ENCODE peak calls at places on chromosomes 7 and 10, in ten cellular contexts. N, H, T, W, D, U, M, V, C and L are unnamed samples.

GRCh38 chr10:60403168-60403873 is 13.6 kb upstream of the ANK3 start:
- DNase-seq in N (no peak), W (no peak), U (no peak), H (no peak), C (no peak), T (no peak), V (no peak), M (no peak), D (no peak), L (no peak)

GRCh38 chr7:130953193-130953592 is 219.2 kb upstream of the KLF14 start:
- DNase-seq in D (no peak), V (no peak), N (no peak), U (no peak), T (no peak), C (no peak), W (no peak), M (no peak), H (no peak), L (no peak)

GRCh38 chr10:33291053-33291592 is 43.3 kb downstream of the NRP1 start:
- DNase-seq in C (no peak), W (no peak), M (peak), U (no peak), V (peak), T (no peak), N (peak), D (no peak), H (no peak), L (no peak)

GRCh38 chr7:21944616-21945373 is 904 bp downstream of the CDCA7L start:
- DNase-seq in H (no peak), T (peak), U (peak), M (peak), V (peak), W (peak), N (peak), C (peak), D (peak), L (peak)

GRCh38 chr10:6091630-6092029 is 2.8 kb downstream of the RBM17 start:
- DNase-seq in N (no peak), W (no peak), T (no peak), H (no peak), D (no peak), M (no peak), C (no peak), U (no peak), V (no peak), L (no peak)

GRCh38 chr10:73950569-73950968 is 39.6 kb downstream of the PLAU start:
- DNase-seq in D (no peak), N (no peak), H (no peak), M (no peak), T (no peak), V (no peak), W (no peak), U (peak), C (peak), L (no peak)

GRCh38 chr10:4656576-4657194 is 169.3 kb upstream of the AKR1E2 start:
- DNase-seq in T (peak), C (peak), N (peak), D (peak), U (peak), H (peak), V (peak), M (peak), W (peak), L (peak)

GRCh38 chr7:54985405-54986360 is 33.1 kb upstream of the EGFR start:
- DNase-seq in W (no peak), M (no peak), C (no peak), H (no peak), D (peak), N (peak), U (no peak), T (no peak), V (peak), L (no peak)

GRCh38 chr7:16724344-16724743 is 29.2 kb upstream of the TSPAN13 start:
- DNase-seq in D (no peak), M (no peak), V (no peak), H (no peak), C (no peak), T (no peak), W (no peak), N (no peak), U (no peak), L (no peak)

GRCh38 chr10:61397175-61397986 is 55.8 kb downstream of the TMEM26 start:
- DNase-seq in N (peak), V (peak), W (no peak), H (no peak), D (no peak), T (no peak), C (no peak), M (peak), U (no peak), L (no peak)

GRCh38 chr7:134201569-134202261 is 74.6 kb downstream of the LRGUK start:
- DNase-seq in W (no peak), H (no peak), V (no peak), D (no peak), C (no peak), N (no peak), M (no peak), T (no peak), U (no peak), L (no peak)

GRCh38 chr10:124092270-124093075 is 925 bp downstream of the CHST15 start:
- DNase-seq in N (peak), H (no peak), U (peak), C (peak), V (no peak), W (peak), M (no peak), T (peak), D (peak), L (no peak)

GRCh38 chr10:71480662-71481061 is 83.9 kb downstream of the CDH23 start:
- DNase-seq in W (no peak), U (no peak), V (no peak), N (no peak), D (no peak), M (no peak), C (no peak), H (no peak), T (no peak), L (no peak)

GRCh38 chr7:98418636-98419315 is 17.9 kb upstream of the BAIAP2L1 start:
- DNase-seq in M (peak), C (no peak), U (peak), N (peak), W (no peak), T (peak), H (no peak), D (peak), V (peak), L (no peak)

GRCh38 chr7:12746211-12746610 is 58.8 kb downstream of the ARL4A start:
- DNase-seq in W (no peak), M (no peak), T (no peak), U (no peak), H (no peak), D (no peak), C (no peak), V (no peak), N (no peak), L (no peak)

GRCh38 chr7:7921830-7922229 is 46.8 kb upstream of the GLCCI1 start:
- DNase-seq in C (no peak), U (no peak), M (no peak), H (no peak), T (no peak), N (no peak), W (no peak), V (no peak), D (no peak), L (no peak)

GRCh38 chr7:4188646-4189045 is 493.4 kb upstream of the FOXK1 start:
- DNase-seq in D (no peak), N (no peak), U (no peak), W (no peak), M (peak), V (no peak), H (no peak), C (no peak), T (no peak), L (no peak)

GRCh38 chr7:28083159-28083997 is 97.2 kb downstream of the JAZF1 start:
- DNase-seq in C (no peak), U (no peak), N (no peak), H (no peak), D (peak), T (no peak), M (peak), W (no peak), V (no peak), L (no peak)

GRCh38 chr10:60434418-60435046 is 44.9 kb upstream of the ANK3 start:
- DNase-seq in H (no peak), T (no peak), D (peak), V (peak), W (peak), U (no peak), C (peak), N (peak), M (peak), L (peak)

GRCh38 chr7:45259966-45260646 is 102.5 kb downstream of the RAMP3 start:
- DNase-seq in M (peak), N (no peak), H (peak), C (peak), W (peak), U (peak), T (peak), V (peak), D (peak), L (no peak)

GRCh38 chr7:5594616-5595544 is 171.2 kb upstream of the TNRC18 start:
- DNase-seq in C (peak), M (no peak), V (no peak), N (peak), H (no peak), D (peak), T (no peak), U (peak), W (peak), L (no peak)

GRCh38 chr7:16630654-16631053 is 14.9 kb downstream of the ANKMY2 start:
- DNase-seq in D (no peak), M (no peak), H (no peak), V (no peak), U (peak), N (no peak), W (no peak), T (no peak), C (peak), L (no peak)

GRCh38 chr7:75937958-75938786 is 23.2 kb downstream of the POR start:
- DNase-seq in V (no peak), H (no peak), U (peak), C (no peak), T (peak), N (peak), W (no peak), M (peak), D (peak), L (no peak)

GRCh38 chr10:31770307-31770902 is 158.2 kb downstream of the ARHGAP12 start:
- DNase-seq in T (peak), D (peak), H (peak), U (no peak), C (peak), N (no peak), M (peak), W (peak), V (peak), L (no peak)

GRCh38 chr10:47278152-47278473 is 21.9 kb upstream of the GDF10 start:
- DNase-seq in C (no peak), W (no peak), N (no peak), H (no peak), U (no peak), T (no peak), D (no peak), V (no peak), M (no peak), L (no peak)

GRCh38 chr10:44384601-44385422 is at the start of gene CXCL12:
- DNase-seq in T (peak), C (peak), M (no peak), V (no peak), N (no peak), U (peak), D (peak), W (peak), H (no peak), L (no peak)

GRCh38 chr10:117246997-117247667 is 6.2 kb downstream of the SLC18A2 start:
- DNase-seq in D (no peak), N (no peak), V (no peak), H (no peak), W (no peak), U (no peak), T (no peak), M (no peak), C (no peak), L (no peak)

GRCh38 chr10:510415-510881 is 179.0 kb downstream of the DIP2C start:
- DNase-seq in H (no peak), M (no peak), U (no peak), W (peak), T (peak), D (no peak), V (no peak), C (no peak), N (no peak), L (no peak)

GRCh38 chr7:149559711-149560110 is 62.1 kb upstream of the ZNF746 start:
- DNase-seq in U (no peak), H (no peak), N (no peak), T (no peak), M (no peak), D (no peak), V (peak), C (no peak), W (no peak), L (no peak)